ENCODE peak calls at places on chromosome 15, in nine cellular contexts. One of them, this sample, is unnamed.

GRCh38 chr15:86892774-86893449 is 813.2 kb downstream of the AGBL1 start:
- DNase-seq in foreskin fibroblast: no peak
- DNase-seq in GM12864: no peak
- DNase-seq in body of pancreas: no peak
- DNase-seq in lower leg skin: no peak
- DNase-seq in H9: no peak
- DNase-seq in activated B cell treated with CpG ODN at 0.5 μM for 24 hours: no peak
- DNase-seq in coronary artery: no peak
- DNase-seq in mesothelial cell of epicardium: no peak
- DNase-seq in this sample: no peak

GRCh38 chr15:38226867-38227266 is 25.8 kb upstream of the SPRED1 start:
- DNase-seq in lower leg skin: peak; percentile 45
- DNase-seq in H9: no peak
- DNase-seq in body of pancreas: peak; percentile 52
- DNase-seq in activated B cell treated with CpG ODN at 0.5 μM for 24 hours: no peak
- DNase-seq in coronary artery: no peak
- DNase-seq in mesothelial cell of epicardium: no peak
- DNase-seq in foreskin fibroblast: peak; percentile 93
- DNase-seq in GM12864: no peak
- DNase-seq in this sample: peak; percentile 73

GRCh38 chr15:99371180-99372103 is 120.2 kb downstream of the LRRC28 start:
- DNase-seq in activated B cell treated with CpG ODN at 0.5 μM for 24 hours: no peak
- DNase-seq in foreskin fibroblast: peak; percentile 12
- DNase-seq in mesothelial cell of epicardium: no peak
- DNase-seq in H9: no peak
- DNase-seq in GM12864: peak; percentile 31
- DNase-seq in coronary artery: no peak
- DNase-seq in body of pancreas: no peak
- DNase-seq in lower leg skin: no peak
- DNase-seq in this sample: no peak

GRCh38 chr15:48579945-48580671 is 65.4 kb downstream of the FBN1 start:
- DNase-seq in body of pancreas: no peak
- DNase-seq in foreskin fibroblast: no peak
- DNase-seq in activated B cell treated with CpG ODN at 0.5 μM for 24 hours: no peak
- DNase-seq in lower leg skin: no peak
- DNase-seq in mesothelial cell of epicardium: no peak
- DNase-seq in coronary artery: no peak
- DNase-seq in H9: no peak
- DNase-seq in GM12864: no peak
- DNase-seq in this sample: no peak

GRCh38 chr15:40064231-40064894 is 25.4 kb upstream of the SRP14 start:
- DNase-seq in activated B cell treated with CpG ODN at 0.5 μM for 24 hours: no peak
- DNase-seq in mesothelial cell of epicardium: no peak
- DNase-seq in coronary artery: no peak
- DNase-seq in foreskin fibroblast: peak; percentile 24
- DNase-seq in H9: no peak
- DNase-seq in lower leg skin: no peak
- DNase-seq in GM12864: peak; percentile 88
- DNase-seq in body of pancreas: no peak
- DNase-seq in this sample: no peak

GRCh38 chr15:63288778-63289378 is 11.5 kb downstream of the APH1B start:
- DNase-seq in coronary artery: no peak
- DNase-seq in activated B cell treated with CpG ODN at 0.5 μM for 24 hours: no peak
- DNase-seq in mesothelial cell of epicardium: no peak
- DNase-seq in lower leg skin: no peak
- DNase-seq in body of pancreas: no peak
- DNase-seq in foreskin fibroblast: peak; percentile 75
- DNase-seq in H9: no peak
- DNase-seq in GM12864: no peak
- DNase-seq in this sample: peak; percentile 55

GRCh38 chr15:74460298-74460697 is 662 bp downstream of the UBL7 start:
- DNase-seq in lower leg skin: no peak
- DNase-seq in mesothelial cell of epicardium: no peak
- DNase-seq in foreskin fibroblast: no peak
- DNase-seq in body of pancreas: no peak
- DNase-seq in coronary artery: no peak
- DNase-seq in activated B cell treated with CpG ODN at 0.5 μM for 24 hours: no peak
- DNase-seq in GM12864: peak; percentile 40
- DNase-seq in H9: no peak
- DNase-seq in this sample: no peak

GRCh38 chr15:69760263-69760855 is 307.7 kb downstream of the RPLP1 start:
- DNase-seq in body of pancreas: no peak
- DNase-seq in coronary artery: no peak
- DNase-seq in foreskin fibroblast: peak; percentile 18
- DNase-seq in lower leg skin: no peak
- DNase-seq in activated B cell treated with CpG ODN at 0.5 μM for 24 hours: no peak
- DNase-seq in mesothelial cell of epicardium: no peak
- DNase-seq in H9: no peak
- DNase-seq in GM12864: no peak
- DNase-seq in this sample: peak; percentile 2

GRCh38 chr15:36753173-36753572 is 173.7 kb downstream of the CDIN1 start:
- DNase-seq in GM12864: no peak
- DNase-seq in H9: peak; percentile 67
- DNase-seq in body of pancreas: no peak
- DNase-seq in activated B cell treated with CpG ODN at 0.5 μM for 24 hours: no peak
- DNase-seq in foreskin fibroblast: no peak
- DNase-seq in lower leg skin: no peak
- DNase-seq in coronary artery: no peak
- DNase-seq in mesothelial cell of epicardium: no peak
- DNase-seq in this sample: no peak

GRCh38 chr15:25810631-25811077 is 52.5 kb downstream of the ATP10A start:
- DNase-seq in lower leg skin: no peak
- DNase-seq in coronary artery: no peak
- DNase-seq in GM12864: no peak
- DNase-seq in H9: no peak
- DNase-seq in foreskin fibroblast: no peak
- DNase-seq in mesothelial cell of epicardium: no peak
- DNase-seq in body of pancreas: no peak
- DNase-seq in activated B cell treated with CpG ODN at 0.5 μM for 24 hours: no peak
- DNase-seq in this sample: no peak

GRCh38 chr15:80569656-80570055 is 125.5 kb upstream of the ABHD17C start:
- DNase-seq in foreskin fibroblast: no peak
- DNase-seq in lower leg skin: no peak
- DNase-seq in GM12864: no peak
- DNase-seq in body of pancreas: no peak
- DNase-seq in mesothelial cell of epicardium: no peak
- DNase-seq in H9: peak; percentile 8
- DNase-seq in coronary artery: no peak
- DNase-seq in activated B cell treated with CpG ODN at 0.5 μM for 24 hours: no peak
- DNase-seq in this sample: no peak

GRCh38 chr15:40252141-40252437 is 13.2 kb downstream of the PAK6 start:
- DNase-seq in GM12864: no peak
- DNase-seq in lower leg skin: no peak
- DNase-seq in activated B cell treated with CpG ODN at 0.5 μM for 24 hours: no peak
- DNase-seq in foreskin fibroblast: no peak
- DNase-seq in coronary artery: no peak
- DNase-seq in mesothelial cell of epicardium: no peak
- DNase-seq in body of pancreas: no peak
- DNase-seq in H9: no peak
- DNase-seq in this sample: no peak

GRCh38 chr15:47802216-47802615 is 84.9 kb downstream of the SEMA6D start:
- DNase-seq in lower leg skin: no peak
- DNase-seq in foreskin fibroblast: no peak
- DNase-seq in mesothelial cell of epicardium: no peak
- DNase-seq in H9: no peak
- DNase-seq in body of pancreas: no peak
- DNase-seq in activated B cell treated with CpG ODN at 0.5 μM for 24 hours: no peak
- DNase-seq in coronary artery: no peak
- DNase-seq in GM12864: no peak
- DNase-seq in this sample: no peak

GRCh38 chr15:74434260-74434915 is 630 bp upstream of the SEMA7A start:
- DNase-seq in activated B cell treated with CpG ODN at 0.5 μM for 24 hours: no peak
- DNase-seq in H9: no peak
- DNase-seq in body of pancreas: no peak
- DNase-seq in lower leg skin: no peak
- DNase-seq in GM12864: no peak
- DNase-seq in foreskin fibroblast: no peak
- DNase-seq in mesothelial cell of epicardium: no peak
- DNase-seq in coronary artery: no peak
- DNase-seq in this sample: no peak

DNA sequence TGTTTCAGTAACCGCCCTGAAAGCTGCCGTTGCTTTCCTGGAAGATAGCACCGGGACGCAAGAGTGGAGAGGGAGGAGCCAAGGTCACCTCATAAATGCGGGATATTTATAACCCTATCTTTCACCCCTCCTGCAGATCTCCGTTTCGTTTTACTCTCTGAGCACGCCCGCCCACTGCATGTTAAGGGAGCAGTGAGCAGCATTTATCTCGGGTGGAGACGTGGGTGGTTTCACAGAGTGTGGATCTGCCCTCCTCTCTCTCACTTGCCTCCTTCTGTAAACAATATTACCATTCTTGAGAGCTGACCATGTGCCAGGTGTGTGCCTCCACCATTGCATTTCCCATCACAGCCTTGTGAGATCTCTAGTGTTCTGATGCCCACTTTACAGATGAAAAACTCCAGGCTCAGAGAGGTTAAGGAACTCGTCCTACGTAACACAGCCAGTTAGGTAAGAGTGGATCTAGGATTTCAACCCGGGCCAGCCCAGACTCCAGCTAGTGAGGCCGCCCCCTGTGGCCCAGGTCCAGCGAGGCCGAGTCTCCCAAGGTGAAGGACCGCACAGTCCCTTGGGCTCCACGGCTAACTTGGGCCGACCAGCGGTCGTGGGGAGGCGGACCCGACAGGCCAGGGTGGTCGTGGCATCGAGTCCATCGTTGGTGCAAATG is 16.9 kb upstream of the SEMA4B start:
- DNase-seq in GM12864: peak; percentile 81
- DNase-seq in activated B cell treated with CpG ODN at 0.5 μM for 24 hours: no peak
- DNase-seq in mesothelial cell of epicardium: no peak
- DNase-seq in body of pancreas: peak; percentile 94
- DNase-seq in foreskin fibroblast: peak; percentile 68
- DNase-seq in lower leg skin: peak; percentile 69
- DNase-seq in H9: peak; percentile 42
- DNase-seq in coronary artery: peak; percentile 93
- DNase-seq in this sample: peak; percentile 8
- TF ChIP-seq CTCF in GM12864: no peak
- TF ChIP-seq CTCF in activated B cell treated with CpG ODN at 0.5 μM for 24 hours: no peak
- TF ChIP-seq CTCF in mesothelial cell of epicardium: no peak
- TF ChIP-seq CTCF in body of pancreas: no peak
- TF ChIP-seq CTCF in foreskin fibroblast: no peak
- TF ChIP-seq CTCF in lower leg skin: no peak
- TF ChIP-seq CTCF in H9: no peak
- TF ChIP-seq CTCF in coronary artery: no peak
- TF ChIP-seq CTCF in this sample: no peak

GRCh38 chr15:68244235-68244634 is 14.7 kb upstream of the CLN6 start:
- DNase-seq in GM12864: no peak
- DNase-seq in foreskin fibroblast: no peak
- DNase-seq in H9: no peak
- DNase-seq in coronary artery: no peak
- DNase-seq in activated B cell treated with CpG ODN at 0.5 μM for 24 hours: no peak
- DNase-seq in body of pancreas: no peak
- DNase-seq in mesothelial cell of epicardium: no peak
- DNase-seq in lower leg skin: no peak
- DNase-seq in this sample: no peak
- TF ChIP-seq CTCF in GM12864: no peak
- TF ChIP-seq CTCF in foreskin fibroblast: no peak
- TF ChIP-seq CTCF in H9: no peak
- TF ChIP-seq CTCF in coronary artery: no peak
- TF ChIP-seq CTCF in activated B cell treated with CpG ODN at 0.5 μM for 24 hours: no peak
- TF ChIP-seq CTCF in body of pancreas: no peak
- TF ChIP-seq CTCF in mesothelial cell of epicardium: no peak
- TF ChIP-seq CTCF in lower leg skin: no peak
- TF ChIP-seq CTCF in this sample: no peak

DNA sequence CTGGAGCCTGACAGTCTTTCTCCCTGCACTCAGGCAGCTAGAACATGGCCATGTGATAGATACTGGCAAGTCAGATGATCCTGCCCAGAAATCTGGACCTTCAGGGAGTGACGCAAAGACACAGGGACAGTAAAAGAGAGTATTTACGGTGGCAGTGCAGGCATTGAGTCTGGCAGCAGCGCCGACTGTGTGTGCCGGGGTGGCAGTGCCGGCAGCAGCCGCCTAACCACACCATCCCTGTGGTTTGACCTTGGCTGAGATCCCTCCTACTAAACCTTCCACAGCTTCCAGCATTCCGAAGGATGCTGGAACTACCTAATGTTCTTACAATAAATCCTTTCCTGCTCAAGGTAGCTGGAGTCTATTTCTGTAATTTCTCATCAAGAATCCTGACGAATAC is 4.6 kb upstream of the TSPAN3 start:
- DNase-seq in body of pancreas: peak; percentile 23
- DNase-seq in mesothelial cell of epicardium: no peak
- DNase-seq in coronary artery: no peak
- DNase-seq in H9: no peak
- DNase-seq in foreskin fibroblast: no peak
- DNase-seq in GM12864: no peak
- DNase-seq in activated B cell treated with CpG ODN at 0.5 μM for 24 hours: no peak
- DNase-seq in lower leg skin: no peak
- DNase-seq in this sample: peak; percentile 45
- TF ChIP-seq CTCF in body of pancreas: no peak
- TF ChIP-seq CTCF in mesothelial cell of epicardium: no peak
- TF ChIP-seq CTCF in coronary artery: no peak
- TF ChIP-seq CTCF in H9: no peak
- TF ChIP-seq CTCF in foreskin fibroblast: no peak
- TF ChIP-seq CTCF in GM12864: no peak
- TF ChIP-seq CTCF in activated B cell treated with CpG ODN at 0.5 μM for 24 hours: no peak
- TF ChIP-seq CTCF in lower leg skin: no peak
- TF ChIP-seq CTCF in this sample: no peak

GRCh38 chr15:79206940-79207339 is 75.6 kb upstream of the ANKRD34C start:
- DNase-seq in coronary artery: no peak
- DNase-seq in body of pancreas: no peak
- DNase-seq in foreskin fibroblast: no peak
- DNase-seq in H9: no peak
- DNase-seq in GM12864: no peak
- DNase-seq in activated B cell treated with CpG ODN at 0.5 μM for 24 hours: no peak
- DNase-seq in lower leg skin: no peak
- DNase-seq in mesothelial cell of epicardium: no peak
- DNase-seq in this sample: no peak

GRCh38 chr15:79208179-79208578 is 74.3 kb upstream of the ANKRD34C start:
- DNase-seq in GM12864: no peak
- DNase-seq in lower leg skin: no peak
- DNase-seq in body of pancreas: no peak
- DNase-seq in foreskin fibroblast: no peak
- DNase-seq in coronary artery: no peak
- DNase-seq in mesothelial cell of epicardium: no peak
- DNase-seq in activated B cell treated with CpG ODN at 0.5 μM for 24 hours: no peak
- DNase-seq in H9: no peak
- DNase-seq in this sample: no peak

GRCh38 chr15:79212589-79213139 is 69.9 kb upstream of the ANKRD34C start:
- DNase-seq in body of pancreas: no peak
- DNase-seq in mesothelial cell of epicardium: no peak
- DNase-seq in activated B cell treated with CpG ODN at 0.5 μM for 24 hours: no peak
- DNase-seq in foreskin fibroblast: no peak
- DNase-seq in GM12864: no peak
- DNase-seq in H9: peak; percentile 71
- DNase-seq in lower leg skin: no peak
- DNase-seq in coronary artery: no peak
- DNase-seq in this sample: no peak

GRCh38 chr15:79209116-79209515 is 73.4 kb upstream of the ANKRD34C start:
- DNase-seq in GM12864: no peak
- DNase-seq in coronary artery: no peak
- DNase-seq in foreskin fibroblast: no peak
- DNase-seq in H9: peak; percentile 54
- DNase-seq in activated B cell treated with CpG ODN at 0.5 μM for 24 hours: no peak
- DNase-seq in lower leg skin: no peak
- DNase-seq in mesothelial cell of epicardium: no peak
- DNase-seq in body of pancreas: peak; percentile 10
- DNase-seq in this sample: no peak

DNA sequence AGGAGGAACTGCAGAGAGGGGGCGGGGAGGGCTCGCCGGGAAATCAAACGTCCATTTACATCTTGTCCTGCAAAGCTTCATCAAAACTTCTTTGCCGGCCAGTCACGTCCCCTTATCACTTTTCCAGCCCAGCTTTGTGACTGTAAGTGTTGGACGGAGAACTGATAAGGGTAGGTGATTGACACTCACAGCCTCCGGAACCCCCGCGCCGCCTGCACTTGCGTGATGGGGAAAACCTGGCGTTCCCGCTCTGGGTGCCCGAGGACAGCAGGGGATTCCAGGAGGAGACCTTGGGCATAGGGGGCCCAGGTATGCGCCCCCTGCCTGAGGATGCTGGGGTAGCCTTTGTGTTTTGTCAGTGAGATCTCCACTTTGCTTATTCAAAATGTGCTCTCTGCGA is 72.8 kb upstream of the ANKRD34C start:
- DNase-seq in lower leg skin: no peak
- DNase-seq in activated B cell treated with CpG ODN at 0.5 μM for 24 hours: no peak
- DNase-seq in body of pancreas: no peak
- DNase-seq in foreskin fibroblast: no peak
- DNase-seq in H9: peak; percentile 69
- DNase-seq in GM12864: no peak
- DNase-seq in mesothelial cell of epicardium: no peak
- DNase-seq in coronary artery: no peak
- DNase-seq in this sample: no peak
- TF ChIP-seq CTCF in lower leg skin: no peak
- TF ChIP-seq CTCF in activated B cell treated with CpG ODN at 0.5 μM for 24 hours: no peak
- TF ChIP-seq CTCF in body of pancreas: no peak
- TF ChIP-seq CTCF in foreskin fibroblast: no peak
- TF ChIP-seq CTCF in H9: peak; percentile 76
- TF ChIP-seq CTCF in GM12864: peak; percentile 3
- TF ChIP-seq CTCF in mesothelial cell of epicardium: peak; percentile 37
- TF ChIP-seq CTCF in coronary artery: no peak
- TF ChIP-seq CTCF in this sample: peak; percentile 21

This sample was measured in HFFc6.